ENCODE peak calls at places on chromosomes 6 and 20, in five cellular contexts. S is HepG2, L is HCT116, F is K562, O is GM12878. T is an unnamed sample.
A peak's percentile ranks its signal among the peaks of the same experiment; 100 is the strongest.

GRCh38 chr6:160137130-160137988 is 15.7 kb downstream of the SLC22A1 start:
- DNase-seq in S (peak; percentile 80), L (no peak), F (no peak), O (no peak), T (no peak)

GRCh38 chr6:40320947-40321346 is 266.2 kb downstream of the LRFN2 start:
- DNase-seq in S (no peak), L (no peak), F (no peak), O (no peak), T (no peak)

GRCh38 chr6:160435935-160436334 is 87.8 kb downstream of the SLC22A3 start:
- DNase-seq in S (no peak), L (no peak), F (no peak), O (no peak), T (no peak)

GRCh38 chr6:12761376-12762115 is 45.0 kb downstream of the PHACTR1 start:
- DNase-seq in S (no peak), L (no peak), F (no peak), O (no peak), T (no peak)

GRCh38 chr6:157513619-157514485 is 132.9 kb downstream of the ZDHHC14 start:
- DNase-seq in S (no peak), L (no peak), F (peak; percentile 30), O (no peak), T (no peak)

GRCh38 chr20:52312131-52312729 is 120.7 kb upstream of the ZFP64 start:
- DNase-seq in S (peak; percentile 70), L (peak; percentile 54), F (peak; percentile 61), O (peak; percentile 7), T (peak; percentile 84)

GRCh38 chr6:51396583-51396982 is 577.9 kb downstream of the TFAP2B start:
- DNase-seq in S (no peak), L (no peak), F (no peak), O (no peak), T (no peak)

GRCh38 chr6:837380-837779 is 144.4 kb upstream of the EXOC2 start:
- DNase-seq in S (peak; percentile 62), L (no peak), F (no peak), O (no peak), T (no peak)

GRCh38 chr6:121339639-121340226 is 5.5 kb upstream of the TBC1D32 start:
- DNase-seq in S (no peak), L (no peak), F (no peak), O (no peak), T (no peak)

GRCh38 chr6:26328265-26328844 is 36.6 kb upstream of the BTN3A2 start:
- DNase-seq in S (no peak), L (no peak), F (peak; percentile 82), O (no peak), T (no peak)
- TF ChIP-seq JUND in S (no peak), L (no peak), F (no peak), O (no peak), T (no peak)

GRCh38 chr20:20237093-20237959 is 130.6 kb upstream of the INSM1 start:
- DNase-seq in S (peak; percentile 55), L (peak; percentile 28), F (peak; percentile 35), O (no peak), T (peak; percentile 73)
- TF ChIP-seq JUND in S (no peak), L (no peak), F (no peak), O (no peak), T (no peak)

GRCh38 chr6:91185072-91185471 is 598.2 kb upstream of the MAP3K7 start:
- DNase-seq in S (no peak), L (no peak), F (no peak), O (no peak), T (no peak)
- TF ChIP-seq JUND in S (no peak), L (no peak), F (no peak), O (no peak), T (no peak)

DNA sequence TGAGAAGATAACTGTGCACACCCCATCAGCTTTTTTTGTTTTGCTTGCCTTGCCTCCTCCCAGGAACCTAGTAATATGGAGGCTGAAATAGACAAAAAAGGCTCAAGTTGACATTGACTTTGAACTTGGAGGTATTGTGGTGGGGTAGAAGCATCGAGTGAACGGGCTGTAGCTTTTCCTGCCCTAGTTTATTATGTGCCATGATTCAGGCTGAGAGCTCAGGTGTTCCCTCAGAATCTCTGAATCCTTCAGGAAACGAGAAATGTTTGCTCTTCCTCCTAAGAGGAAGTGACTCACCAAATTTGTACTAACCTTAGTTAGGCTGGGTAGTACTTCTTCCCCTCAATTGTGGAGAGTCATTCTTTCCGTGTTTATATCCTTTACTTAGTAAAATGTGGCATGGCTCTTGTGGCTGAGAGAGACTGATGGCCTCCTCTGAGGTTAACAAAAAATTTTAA is 98.8 kb downstream of the SASH1 start:
- DNase-seq in S (peak; percentile 35), L (peak; percentile 66), F (no peak), O (no peak), T (no peak)
- TF ChIP-seq JUND in S (no peak), L (peak; percentile 92), F (no peak), O (no peak), T (no peak)

GRCh38 chr20:40945754-40946451 is 82.7 kb upstream of the TOP1 start:
- DNase-seq in S (peak; percentile 72), L (peak; percentile 19), F (peak; percentile 57), O (no peak), T (peak; percentile 88)
- TF ChIP-seq JUND in S (no peak), L (no peak), F (no peak), O (no peak), T (no peak)

DNA sequence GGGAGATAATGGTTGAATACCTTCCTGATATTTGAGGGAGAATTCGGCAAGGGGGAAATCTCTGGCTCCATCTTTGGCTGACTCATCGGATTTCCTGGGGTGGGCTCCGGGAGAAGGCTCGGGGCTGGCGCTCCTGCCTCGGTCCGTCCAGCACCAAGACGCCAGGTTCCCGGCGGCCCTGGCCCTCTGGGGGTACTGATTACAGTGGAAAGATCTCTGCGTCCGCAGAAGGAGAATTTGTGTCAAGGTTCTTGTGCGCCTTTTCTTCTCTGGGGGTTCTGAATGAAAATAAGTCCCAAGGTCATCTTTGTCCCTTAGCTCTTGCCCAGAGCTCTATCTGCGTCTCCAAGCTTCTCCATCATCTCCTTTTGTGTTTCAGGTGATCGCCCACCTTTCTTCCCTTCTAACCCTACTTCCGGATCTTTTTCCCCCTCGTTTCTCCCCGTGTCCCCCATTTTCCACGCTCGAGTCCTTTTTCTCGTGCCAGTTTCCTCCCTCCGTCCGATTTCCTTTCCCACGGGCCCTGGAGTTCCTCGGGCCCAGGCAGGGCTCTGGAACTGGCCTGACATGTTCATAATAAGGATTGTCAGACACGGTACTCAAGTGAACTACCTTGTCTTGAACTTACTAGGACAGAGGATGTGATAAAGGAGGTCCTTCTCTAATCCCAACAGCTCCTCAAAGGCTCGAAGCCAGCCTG is 11.6 kb downstream of the NRN1 start:
- DNase-seq in S (no peak), L (no peak), F (no peak), O (no peak), T (no peak)
- TF ChIP-seq JUND in S (no peak), L (no peak), F (no peak), O (no peak), T (no peak)

DNA sequence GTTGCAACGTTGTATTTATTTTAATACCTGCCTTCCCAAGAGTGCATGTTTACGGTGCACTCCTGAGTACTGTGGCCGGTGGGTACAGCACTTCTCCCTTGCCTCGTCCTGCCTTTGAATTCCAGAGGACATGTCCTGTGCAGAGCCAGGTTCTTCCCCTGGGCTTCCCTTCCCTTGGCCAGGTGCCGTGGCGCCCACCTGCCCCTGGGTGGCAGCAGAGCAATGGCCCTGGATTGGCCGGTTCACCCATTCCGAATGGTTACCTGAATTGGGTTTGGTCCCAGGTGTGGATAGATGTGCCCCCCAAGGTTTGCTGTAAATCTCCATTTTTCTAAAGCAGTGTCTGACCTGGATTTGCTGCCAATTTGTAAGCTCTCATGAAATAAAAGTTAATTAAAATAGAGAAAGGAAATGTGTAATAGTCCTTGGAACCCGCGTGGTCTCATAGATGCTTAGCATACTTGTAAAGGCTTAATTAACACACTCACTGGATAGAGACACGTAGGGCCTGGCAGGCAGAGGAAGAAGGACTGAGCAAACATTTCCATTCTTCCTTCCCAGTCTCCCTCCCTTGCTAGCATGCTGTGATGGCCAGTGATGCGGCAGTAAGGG is 40.6 kb downstream of the DTD1 start:
- DNase-seq in S (peak; percentile 24), L (no peak), F (peak; percentile 3), O (no peak), T (peak; percentile 13)
- TF ChIP-seq JUND in S (no peak), L (no peak), F (no peak), O (no peak), T (no peak)